ENCODE peak calls at places on chromosomes 1 and 21, in nine cellular contexts. Q is CD8-positive, alpha-beta memory T cell; P is CD8-positive, alpha-beta T cell; L is lower lobe of right lung; A is fibroblast of lung; H is astrocyte of the cerebellum; T is IMR-90; O is tibial artery; G is cardiac fibroblast. K is an unnamed sample.

GRCh38 chr1:160855181-160855981 is 7.3 kb downstream of the CD244 start:
- DNase-seq in Q (peak; percentile 33), P (peak; percentile 42), L (no peak), A (no peak), H (no peak), T (no peak), O (no peak), G (no peak), K (peak; percentile 51)

GRCh38 chr1:55310517-55310927 is 95.4 kb upstream of the USP24 start:
- DNase-seq in Q (no peak), P (no peak), L (no peak), A (peak; percentile 100), H (peak; percentile 94), T (peak; percentile 100), O (no peak), G (peak; percentile 96), K (no peak)

GRCh38 chr1:81023187-81023724 is 777.5 kb upstream of the ADGRL2 start:
- DNase-seq in Q (no peak), P (no peak), L (no peak), A (no peak), H (no peak), T (no peak), O (no peak), G (no peak), K (no peak)

GRCh38 chr1:75482951-75483350 is 128.0 kb downstream of the SLC44A5 start:
- DNase-seq in Q (no peak), P (no peak), L (no peak), A (no peak), H (no peak), T (no peak), O (no peak), G (no peak), K (no peak)

GRCh38 chr1:119651641-119652040 is 3.6 kb upstream of the ZNF697 start:
- DNase-seq in Q (no peak), P (no peak), L (no peak), A (no peak), H (no peak), T (no peak), O (no peak), G (no peak), K (no peak)

GRCh38 chr21:37087188-37087587 is 14.1 kb downstream of the TTC3 start:
- DNase-seq in Q (no peak), P (peak; percentile 23), L (no peak), A (peak; percentile 71), H (peak; percentile 54), T (peak; percentile 82), O (no peak), G (peak; percentile 76), K (no peak)

GRCh38 chr1:19390901-19391595 is 78.9 kb downstream of the SLC66A1 start:
- DNase-seq in Q (peak; percentile 76), P (peak; percentile 70), L (no peak), A (peak; percentile 85), H (peak; percentile 65), T (peak; percentile 80), O (peak; percentile 66), G (peak; percentile 78), K (peak; percentile 70)

GRCh38 chr21:42640486-42640885 is 12.9 kb upstream of the PDE9A start:
- DNase-seq in Q (no peak), P (no peak), L (peak; percentile 57), A (no peak), H (no peak), T (no peak), O (no peak), G (peak; percentile 26), K (no peak)

GRCh38 chr1:117166076-117166475 is 44.5 kb upstream of the TRIM45 start:
- DNase-seq in Q (no peak), P (no peak), L (no peak), A (peak; percentile 89), H (no peak), T (peak; percentile 95), O (no peak), G (peak; percentile 40), K (no peak)

GRCh38 chr1:33378524-33378923 is 52.4 kb downstream of the PHC2 start:
- DNase-seq in Q (no peak), P (no peak), L (no peak), A (no peak), H (no peak), T (no peak), O (no peak), G (no peak), K (no peak)

GRCh38 chr1:220046052-220046930 is at the start of gene EPRS1:
- DNase-seq in Q (peak; percentile 97), P (peak; percentile 96), L (peak; percentile 96), A (peak; percentile 100), H (peak; percentile 91), T (peak; percentile 99), O (peak; percentile 90), G (peak; percentile 99), K (peak; percentile 98)

GRCh38 chr1:171754971-171755370 is 13.1 kb upstream of the VAMP4 start:
- DNase-seq in Q (no peak), P (no peak), L (no peak), A (no peak), H (no peak), T (peak; percentile 36), O (no peak), G (peak; percentile 17), K (no peak)

GRCh38 chr1:78092686-78093085 is 46.9 kb downstream of the GIPC2 start:
- DNase-seq in Q (no peak), P (no peak), L (no peak), A (no peak), H (no peak), T (no peak), O (no peak), G (no peak), K (no peak)

GRCh38 chr1:243475966-243476365 is 220.1 kb downstream of the SDCCAG8 start:
- DNase-seq in Q (no peak), P (no peak), L (no peak), A (peak; percentile 78), H (peak; percentile 77), T (peak; percentile 64), O (no peak), G (peak; percentile 49), K (no peak)

GRCh38 chr1:154453577-154454352 is 48.3 kb upstream of the TDRD10 start:
- DNase-seq in Q (no peak), P (no peak), L (no peak), A (peak; percentile 73), H (no peak), T (peak; percentile 71), O (no peak), G (peak; percentile 80), K (no peak)

GRCh38 chr1:41810446-41810845 is 108.3 kb downstream of the HIVEP3 start:
- DNase-seq in Q (peak; percentile 31), P (peak; percentile 32), L (no peak), A (peak; percentile 52), H (peak; percentile 42), T (peak; percentile 63), O (no peak), G (peak; percentile 61), K (no peak)

GRCh38 chr1:184052750-184053149 is 1.2 kb downstream of the TSEN15 start:
- DNase-seq in Q (no peak), P (no peak), L (no peak), A (no peak), H (no peak), T (no peak), O (no peak), G (no peak), K (no peak)
- H3K4me3 ChIP-seq in Q (peak overlapping the region; percentile 70), P (peak overlapping the region; percentile 86), L (peak overlapping the region; percentile 90), A (peak overlapping the region; percentile 46), H (peak overlapping the region; percentile 79), T (peak overlapping the region; percentile 59), O (peak overlapping the region; percentile 96), G (no peak overlapping the region), K (peak overlapping the region; percentile 83)

GRCh38 chr1:115280073-115280472 is 58.0 kb downstream of the NGF start:
- DNase-seq in Q (no peak), P (no peak), L (no peak), A (peak; percentile 85), H (peak; percentile 81), T (peak; percentile 87), O (no peak), G (peak; percentile 77), K (no peak)
- H3K4me3 ChIP-seq in Q (no peak overlapping the region), P (no peak overlapping the region), L (no peak overlapping the region), A (peak overlapping the region; percentile 29), H (no peak overlapping the region), T (no peak overlapping the region), O (no peak overlapping the region), G (no peak overlapping the region), K (no peak overlapping the region)

GRCh38 chr1:97902067-97902466 is 18.8 kb downstream of the DPYD start:
- DNase-seq in Q (no peak), P (no peak), L (no peak), A (no peak), H (no peak), T (no peak), O (no peak), G (no peak), K (no peak)

GRCh38 chr1:97906567-97907228 is 14.1 kb downstream of the DPYD start:
- DNase-seq in Q (no peak), P (no peak), L (peak; percentile 57), A (peak; percentile 97), H (peak; percentile 65), T (peak; percentile 90), O (peak; percentile 74), G (peak; percentile 92), K (no peak)

GRCh38 chr1:97905141-97905540 is 15.7 kb downstream of the DPYD start:
- DNase-seq in Q (no peak), P (no peak), L (no peak), A (no peak), H (no peak), T (no peak), O (no peak), G (no peak), K (no peak)

GRCh38 chr1:97903626-97904025 is 17.2 kb downstream of the DPYD start:
- DNase-seq in Q (no peak), P (no peak), L (no peak), A (peak; percentile 61), H (peak; percentile 55), T (peak; percentile 41), O (no peak), G (peak; percentile 70), K (no peak)

DNA sequence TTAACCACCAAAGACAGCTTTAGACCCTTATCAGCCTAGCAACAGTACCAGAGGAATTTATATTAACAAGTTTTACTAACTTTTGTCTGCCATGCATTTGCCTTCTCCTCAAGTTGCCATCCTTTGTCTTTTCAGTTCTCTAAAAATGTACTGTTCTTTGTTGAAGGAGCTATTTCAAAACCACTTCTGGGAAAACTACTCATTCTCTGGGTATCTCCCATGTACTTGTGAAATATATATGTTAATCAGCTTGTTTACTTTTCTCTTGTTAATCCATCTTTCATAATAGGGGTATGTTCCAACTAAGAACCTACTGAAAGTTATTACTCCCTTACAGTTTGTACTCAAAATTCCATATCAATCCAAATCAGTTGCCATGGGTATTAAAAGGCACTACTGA is 16.3 kb downstream of the DPYD start:
- DNase-seq in Q (no peak), P (no peak), L (no peak), A (peak; percentile 62), H (no peak), T (peak; percentile 54), O (no peak), G (peak; percentile 80), K (no peak)
- H3K4me3 ChIP-seq in Q (no peak overlapping the region), P (no peak overlapping the region), L (no peak overlapping the region), A (no peak overlapping the region), H (no peak overlapping the region), T (no peak overlapping the region), O (no peak overlapping the region), G (no peak overlapping the region), K (no peak overlapping the region)

DNA sequence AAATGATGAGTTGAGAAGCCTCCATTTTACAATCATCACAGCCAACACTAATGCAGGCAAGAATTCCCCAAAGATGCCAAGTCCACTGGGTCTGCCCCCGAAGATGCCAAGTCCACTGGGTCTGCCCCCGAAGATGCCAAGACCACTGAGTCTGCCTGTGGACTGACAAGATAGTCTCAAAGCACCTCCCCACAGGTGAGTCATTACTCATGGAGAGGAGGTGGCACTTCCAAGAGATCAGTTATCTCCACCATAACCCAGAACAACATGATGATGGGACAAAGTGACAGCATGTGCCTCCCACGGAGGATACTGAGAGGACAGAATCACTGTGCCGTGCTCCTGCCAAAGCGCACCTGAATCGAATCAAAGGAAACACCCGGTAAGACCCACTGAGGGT is 4.8 kb downstream of the PTTG1IP start:
- DNase-seq in Q (no peak), P (no peak), L (no peak), A (no peak), H (no peak), T (no peak), O (no peak), G (no peak), K (no peak)
- H3K4me3 ChIP-seq in Q (peak overlapping the region; percentile 2), P (no peak overlapping the region), L (no peak overlapping the region), A (no peak overlapping the region), H (no peak overlapping the region), T (no peak overlapping the region), O (no peak overlapping the region), G (no peak overlapping the region), K (no peak overlapping the region)

K was measured in GM12878.